ENCODE peak calls at places on chromosomes 13 and 19, in four cellular contexts. L is WERI-Rb-1, K is adrenal gland, M is glutamatergic neuron. U is an unnamed sample.

GRCh38 chr19:800360-801029 is 3.2 kb downstream of the PTBP1 start:
- DNase-seq in M (no peak), K (no peak), L (no peak), U (no peak)

GRCh38 chr13:94765814-94766213 is 53.5 kb upstream of the SOX21 start:
- DNase-seq in L (no peak), K (no peak), M (no peak), U (no peak)

GRCh38 chr19:55486043-55486970 is 1.3 kb downstream of the NAT14 start:
- DNase-seq in K (peak), L (no peak), M (no peak), U (no peak)

GRCh38 chr19:17429661-17430101 is 9.8 kb downstream of the MVB12A start:
- DNase-seq in L (no peak), K (peak), M (no peak), U (no peak)

GRCh38 chr19:54470991-54471782 is 1.9 kb downstream of the CDC42EP5 start:
- DNase-seq in M (no peak), L (no peak), K (peak), U (peak)

GRCh38 chr19:38199340-38199739 is 24.7 kb downstream of the DPF1 start:
- DNase-seq in L (no peak), M (no peak), K (no peak), U (no peak)

GRCh38 chr13:50401721-50402510 is 386.7 kb downstream of the KCNRG start:
- DNase-seq in M (no peak), L (no peak), K (no peak), U (no peak)

GRCh38 chr13:32407854-32408253 is 20.1 kb downstream of the N4BP2L1 start:
- DNase-seq in M (no peak), L (no peak), K (no peak), U (no peak)

GRCh38 chr13:100636441-100636840 is 38.2 kb downstream of the TMTC4 start:
- DNase-seq in L (no peak), K (no peak), M (no peak), U (peak)

GRCh38 chr13:55439450-55439849 is 1701.3 kb upstream of the PRR20A start:
- DNase-seq in M (no peak), L (peak), K (no peak), U (peak)

GRCh38 chr13:114199961-114200672 is 21.1 kb downstream of the CFAP97D2 start:
- DNase-seq in L (no peak), K (no peak), M (no peak), U (peak)

GRCh38 chr13:45705936-45706335 is 3.8 kb downstream of the CBY2 start:
- DNase-seq in L (no peak), K (no peak), M (no peak), U (no peak)

GRCh38 chr19:2180114-2180513 is 16.4 kb downstream of the DOT1L start:
- DNase-seq in L (no peak), K (no peak), M (no peak), U (no peak)

GRCh38 chr19:36421749-36422481 is 3.5 kb upstream of the ZFP82 start:
- DNase-seq in K (no peak), L (no peak), M (no peak), U (no peak)

U was measured in retina.